ENCODE peak calls at places on chromosome 19, in six cellular contexts. W is cardiac muscle cell, M is keratinocyte, E is body of pancreas, J is ascending aorta, Q is neural progenitor cell. P is an unnamed sample.

GRCh38 chr19:43784981-43785808 is 4.4 kb upstream of the KCNN4 start:
- DNase-seq in J (peak; percentile 76), W (peak; percentile 75), M (no peak), E (peak; percentile 63), Q (peak; percentile 86), P (peak; percentile 62)

GRCh38 chr19:12720851-12721655 is 2.7 kb downstream of the TNPO2 start:
- DNase-seq in E (peak; percentile 10), W (peak; percentile 8), J (no peak), M (no peak), Q (peak; percentile 47), P (no peak)

GRCh38 chr19:34317311-34317927 is 47.6 kb upstream of the GPI start:
- DNase-seq in W (no peak), E (peak; percentile 37), Q (no peak), J (no peak), M (no peak), P (no peak)

GRCh38 chr19:13164370-13165090 is 14.3 kb downstream of the IER2 start:
- DNase-seq in M (no peak), W (peak; percentile 57), J (peak; percentile 75), Q (peak; percentile 92), E (peak; percentile 67), P (peak; percentile 86)

GRCh38 chr19:19860756-19861390 is 4.8 kb upstream of the ZNF253 start:
- DNase-seq in J (no peak), W (peak; percentile 86), M (no peak), E (peak; percentile 41), Q (peak; percentile 75), P (no peak)

GRCh38 chr19:8615813-8616596 is 5.5 kb upstream of the ADAMTS10 start:
- DNase-seq in E (peak; percentile 60), W (peak; percentile 60), Q (peak; percentile 66), J (peak; percentile 84), M (no peak), P (peak; percentile 64)

GRCh38 chr19:51108805-51109146 is 567 bp upstream of the CTU1 start:
- DNase-seq in M (no peak), J (no peak), Q (no peak), W (no peak), E (no peak), P (no peak)

GRCh38 chr19:58356236-58356970 is 3.1 kb upstream of the A1BG start:
- DNase-seq in J (no peak), W (no peak), Q (no peak), E (no peak), M (no peak), P (no peak)

GRCh38 chr19:44566984-44567383 is 37.5 kb upstream of the CEACAM20 start:
- DNase-seq in Q (no peak), E (no peak), M (no peak), J (no peak), W (no peak), P (no peak)

GRCh38 chr19:2820112-2820702 is 539 bp downstream of the ZNF554 start:
- DNase-seq in Q (peak; percentile 71), W (peak; percentile 52), E (peak; percentile 10), J (no peak), M (no peak), P (no peak)

GRCh38 chr19:50536662-50537305 is 23.1 kb upstream of the ASPDH start:
- DNase-seq in M (no peak), Q (no peak), J (no peak), E (no peak), W (no peak), P (no peak)

GRCh38 chr19:6270822-6271221 is 9.0 kb downstream of the MLLT1 start:
- DNase-seq in E (no peak), J (no peak), M (no peak), W (no peak), Q (no peak), P (no peak)

GRCh38 chr19:46347572-46347883 is 641 bp downstream of the PPP5C start:
- DNase-seq in E (no peak), W (no peak), J (no peak), M (no peak), Q (no peak), P (no peak)
- TF ChIP-seq CTCF in E (no peak), W (no peak), J (no peak), M (no peak), Q (no peak), P (no peak)

GRCh38 chr19:11191273-11191755 is 6.0 kb downstream of the KANK2 start:
- DNase-seq in Q (no peak), E (peak; percentile 45), J (peak; percentile 88), M (no peak), W (no peak), P (peak; percentile 65)
- H3K27ac ChIP-seq in Q (no peak overlapping the region), E (no peak overlapping the region), J (peak overlapping the region; percentile 83), M (no peak overlapping the region), W (no peak overlapping the region), P (no peak overlapping the region)

DNA sequence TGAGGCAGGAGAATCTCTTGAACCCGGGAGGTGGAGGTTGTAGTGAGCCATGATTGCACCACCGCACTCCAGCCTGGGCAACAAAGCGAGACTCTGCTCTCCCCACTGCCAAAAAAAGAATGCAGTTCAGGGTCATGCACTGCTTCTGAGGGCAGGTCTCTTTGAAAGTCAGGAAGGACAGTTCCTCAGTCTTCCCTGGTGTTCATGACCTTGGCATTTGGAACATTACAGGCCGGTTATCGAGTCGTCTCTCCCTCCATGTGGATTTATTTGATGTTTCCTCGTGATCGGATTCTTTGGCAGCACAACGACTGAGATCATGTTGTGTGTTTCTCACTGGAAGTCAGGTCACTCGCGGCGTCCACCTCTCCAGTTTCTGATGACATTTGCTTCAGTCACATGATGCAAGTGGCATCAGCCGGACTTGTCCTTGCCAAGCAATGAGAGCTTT is 17.2 kb downstream of the FGF21 start:
- DNase-seq in J (no peak), Q (no peak), M (no peak), W (no peak), E (peak; percentile 97), P (no peak)
- H3K27me3 ChIP-seq in J (no peaks in the 10 kb centered on the region), Q (no peaks in the 10 kb centered on the region), M (no peaks in the 10 kb centered on the region), W (no peaks in the 10 kb centered on the region), E (no peaks in the 10 kb centered on the region), P (no peaks in the 10 kb centered on the region)

GRCh38 chr19:1632462-1633268 is 19.8 kb downstream of the TCF3 start:
- DNase-seq in Q (no peak), M (no peak), J (no peak), W (no peak), E (no peak), P (no peak)

GRCh38 chr19:1636325-1637236 is 15.8 kb downstream of the TCF3 start:
- DNase-seq in M (no peak), J (no peak), Q (no peak), W (no peak), E (no peak), P (no peak)

GRCh38 chr19:1633269-1633606 is 19.2 kb downstream of the TCF3 start:
- DNase-seq in E (no peak), M (no peak), Q (no peak), W (no peak), J (no peak), P (no peak)

GRCh38 chr19:1634938-1635243 is 17.5 kb downstream of the TCF3 start:
- DNase-seq in E (no peak), J (no peak), M (no peak), W (no peak), Q (no peak), P (no peak)

GRCh38 chr19:1634242-1634937 is 18.0 kb downstream of the TCF3 start:
- DNase-seq in J (no peak), Q (no peak), W (no peak), M (no peak), E (no peak), P (no peak)
- TF ChIP-seq CTCF in J (no peak), Q (no peak), W (no peak), M (no peak), E (no peak), P (no peak)

DNA sequence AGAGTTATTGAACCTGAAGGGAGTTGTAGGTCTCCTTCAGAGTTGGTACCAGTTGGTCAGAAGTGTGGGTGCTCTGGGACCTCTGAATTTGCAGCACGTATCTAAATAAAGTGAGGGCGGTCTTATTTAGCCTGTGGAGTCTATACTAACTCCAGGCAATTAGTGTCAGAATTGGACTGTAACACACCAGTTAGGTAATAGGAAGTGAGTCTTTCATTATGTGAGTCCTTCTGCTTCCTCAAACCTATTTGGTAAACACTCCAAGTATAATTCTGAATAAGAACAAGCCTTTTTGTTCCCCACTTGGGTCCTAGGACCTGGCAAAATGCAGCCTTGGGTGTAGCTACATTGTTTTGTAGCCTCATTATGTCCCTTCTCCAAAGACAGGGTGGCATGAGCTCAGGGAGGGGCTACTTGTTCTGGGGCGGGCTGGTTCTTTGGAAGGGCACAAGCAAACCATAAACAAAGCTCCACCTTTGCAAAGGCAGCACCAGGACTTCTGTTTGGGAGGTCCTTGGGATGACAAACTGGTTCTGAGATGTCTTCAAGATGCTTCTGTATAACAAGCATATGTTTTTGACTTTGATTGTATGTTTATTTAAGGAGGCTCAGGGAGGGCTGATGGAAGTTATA is 418.0 kb downstream of the ZNF536 start:
- DNase-seq in M (no peak), Q (no peak), W (no peak), J (no peak), E (no peak), P (no peak)
- H3K27ac ChIP-seq in M (no peak overlapping the region), Q (no peak overlapping the region), W (no peak overlapping the region), J (no peak overlapping the region), E (no peak overlapping the region), P (no peak overlapping the region)

GRCh38 chr19:11091343-11092153 is 2.3 kb downstream of the LDLR start:
- DNase-seq in E (peak; percentile 85), M (no peak), J (peak; percentile 88), Q (no peak), W (no peak), P (no peak)
- H3K27me3 ChIP-seq in E (no peaks in the 10 kb centered on the region), M (no peaks in the 10 kb centered on the region), J (no peaks in the 10 kb centered on the region), Q (no peaks in the 10 kb centered on the region), W (no peaks in the 10 kb centered on the region), P (no peaks in the 10 kb centered on the region)

GRCh38 chr19:27744926-27745844 is 1467.8 kb downstream of the UQCRFS1 start:
- DNase-seq in J (peak; percentile 27), W (no peak), E (no peak), Q (no peak), M (no peak), P (no peak)

GRCh38 chr19:27750697-27751391 is 1462.1 kb downstream of the UQCRFS1 start:
- DNase-seq in Q (no peak), E (no peak), W (no peak), J (no peak), M (no peak), P (no peak)

GRCh38 chr19:27745978-27746542 is 1466.9 kb downstream of the UQCRFS1 start:
- DNase-seq in M (no peak), W (no peak), J (peak; percentile 39), Q (no peak), E (no peak), P (no peak)

GRCh38 chr19:27748551-27749152 is 1464.3 kb downstream of the UQCRFS1 start:
- DNase-seq in E (no peak), J (peak; percentile 13), M (no peak), W (no peak), Q (no peak), P (no peak)

DNA sequence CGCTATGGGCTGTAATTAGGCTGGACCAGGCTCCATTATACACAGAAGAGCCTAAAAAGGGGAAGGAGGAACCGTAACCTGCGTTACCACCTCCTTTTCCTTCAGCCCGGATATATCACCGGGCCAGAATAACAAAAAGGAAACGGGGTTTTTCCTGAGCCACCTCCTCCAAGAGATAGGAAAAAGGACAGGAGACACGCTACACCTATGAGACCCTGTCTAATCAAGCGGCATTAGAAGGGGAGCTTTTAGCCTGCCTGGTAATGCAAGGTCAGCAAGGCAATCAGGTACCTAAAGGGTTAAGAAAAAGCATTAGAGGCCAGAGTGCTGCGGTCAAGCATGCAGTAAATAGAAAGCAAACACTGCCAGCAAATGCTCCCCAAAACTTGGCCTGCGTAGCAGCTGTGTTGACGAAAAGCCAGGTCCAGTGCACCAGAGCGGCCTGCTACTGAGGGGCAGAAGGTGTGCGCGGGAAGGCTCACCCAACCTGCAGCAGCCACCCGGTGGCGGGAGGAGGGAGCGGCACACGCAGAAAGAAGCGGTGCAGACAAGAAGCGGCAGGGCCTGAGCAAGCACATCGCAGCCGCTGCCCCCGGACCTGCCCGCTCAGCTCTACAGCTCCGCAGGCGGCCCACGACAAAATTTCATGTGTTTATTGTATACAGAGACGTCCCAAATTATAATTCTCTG is 1466.1 kb downstream of the UQCRFS1 start:
- DNase-seq in Q (peak; percentile 66), J (peak; percentile 51), W (peak; percentile 21), M (no peak), E (peak; percentile 10), P (peak; percentile 51)
- TF ChIP-seq CTCF in Q (peak; percentile 43), J (no peak), W (peak; percentile 9), M (peak; percentile 32), E (no peak), P (peak; percentile 74)